ENCODE peak calls at places on chromosomes 5 and 9, in nine cellular contexts. One of them, this sample, is unnamed.

GRCh38 chr9:132427015-132427414 is 17.0 kb downstream of the CFAP77 start:
- DNase-seq in fibroblast of mammary gland: no peak
- DNase-seq in WERI-Rb-1: no peak
- DNase-seq in stimulated activated CD4-positive, alpha-beta T cell treated with anti-CD3 and anti-CD28 coated beads, Interleukin-12 subunit alpha, Interleukin-12 subunit beta, amount 100 ng/mL, for 48 hours: no peak
- DNase-seq in CMK: no peak
- DNase-seq in T-helper 1 cell: no peak
- DNase-seq in A172: no peak
- DNase-seq in NCI-H187: no peak
- DNase-seq in T-cell: no peak
- DNase-seq in this sample: no peak

GRCh38 chr9:78131969-78132687 is 100.5 kb upstream of the GNAQ start:
- DNase-seq in stimulated activated CD4-positive, alpha-beta T cell treated with anti-CD3 and anti-CD28 coated beads, Interleukin-12 subunit alpha, Interleukin-12 subunit beta, amount 100 ng/mL, for 48 hours: no peak
- DNase-seq in WERI-Rb-1: peak
- DNase-seq in fibroblast of mammary gland: peak
- DNase-seq in T-helper 1 cell: no peak
- DNase-seq in CMK: no peak
- DNase-seq in T-cell: no peak
- DNase-seq in NCI-H187: no peak
- DNase-seq in A172: peak
- DNase-seq in this sample: peak

GRCh38 chr5:133366438-133366837 is 245.9 kb downstream of the FSTL4 start:
- DNase-seq in stimulated activated CD4-positive, alpha-beta T cell treated with anti-CD3 and anti-CD28 coated beads, Interleukin-12 subunit alpha, Interleukin-12 subunit beta, amount 100 ng/mL, for 48 hours: no peak
- DNase-seq in fibroblast of mammary gland: peak
- DNase-seq in T-cell: no peak
- DNase-seq in NCI-H187: no peak
- DNase-seq in A172: no peak
- DNase-seq in WERI-Rb-1: no peak
- DNase-seq in T-helper 1 cell: no peak
- DNase-seq in CMK: no peak
- DNase-seq in this sample: peak

GRCh38 chr9:136881691-136882108 is 4.6 kb upstream of the TRAF2 start:
- DNase-seq in CMK: no peak
- DNase-seq in fibroblast of mammary gland: no peak
- DNase-seq in WERI-Rb-1: no peak
- DNase-seq in NCI-H187: no peak
- DNase-seq in stimulated activated CD4-positive, alpha-beta T cell treated with anti-CD3 and anti-CD28 coated beads, Interleukin-12 subunit alpha, Interleukin-12 subunit beta, amount 100 ng/mL, for 48 hours: peak
- DNase-seq in A172: peak
- DNase-seq in T-cell: no peak
- DNase-seq in T-helper 1 cell: peak
- DNase-seq in this sample: no peak

GRCh38 chr5:160931283-160931682 is 79.3 kb upstream of the ATP10B start:
- DNase-seq in T-helper 1 cell: no peak
- DNase-seq in CMK: no peak
- DNase-seq in A172: no peak
- DNase-seq in T-cell: no peak
- DNase-seq in WERI-Rb-1: no peak
- DNase-seq in fibroblast of mammary gland: no peak
- DNase-seq in NCI-H187: no peak
- DNase-seq in stimulated activated CD4-positive, alpha-beta T cell treated with anti-CD3 and anti-CD28 coated beads, Interleukin-12 subunit alpha, Interleukin-12 subunit beta, amount 100 ng/mL, for 48 hours: no peak
- DNase-seq in this sample: no peak

GRCh38 chr5:29460946-29461538 is 1732.4 kb upstream of the CDH6 start:
- DNase-seq in stimulated activated CD4-positive, alpha-beta T cell treated with anti-CD3 and anti-CD28 coated beads, Interleukin-12 subunit alpha, Interleukin-12 subunit beta, amount 100 ng/mL, for 48 hours: no peak
- DNase-seq in T-cell: no peak
- DNase-seq in T-helper 1 cell: no peak
- DNase-seq in NCI-H187: no peak
- DNase-seq in fibroblast of mammary gland: no peak
- DNase-seq in A172: no peak
- DNase-seq in CMK: no peak
- DNase-seq in WERI-Rb-1: no peak
- DNase-seq in this sample: no peak

GRCh38 chr5:178230879-178231735 is 1.5 kb downstream of the PHYKPL start:
- DNase-seq in fibroblast of mammary gland: peak
- DNase-seq in A172: no peak
- DNase-seq in WERI-Rb-1: no peak
- DNase-seq in T-helper 1 cell: no peak
- DNase-seq in CMK: no peak
- DNase-seq in NCI-H187: no peak
- DNase-seq in T-cell: no peak
- DNase-seq in stimulated activated CD4-positive, alpha-beta T cell treated with anti-CD3 and anti-CD28 coated beads, Interleukin-12 subunit alpha, Interleukin-12 subunit beta, amount 100 ng/mL, for 48 hours: no peak
- DNase-seq in this sample: no peak

GRCh38 chr5:55406292-55406691 is 98.5 kb downstream of the MTREX start:
- DNase-seq in fibroblast of mammary gland: no peak
- DNase-seq in NCI-H187: no peak
- DNase-seq in T-helper 1 cell: no peak
- DNase-seq in WERI-Rb-1: no peak
- DNase-seq in stimulated activated CD4-positive, alpha-beta T cell treated with anti-CD3 and anti-CD28 coated beads, Interleukin-12 subunit alpha, Interleukin-12 subunit beta, amount 100 ng/mL, for 48 hours: no peak
- DNase-seq in CMK: no peak
- DNase-seq in A172: no peak
- DNase-seq in T-cell: no peak
- DNase-seq in this sample: no peak

GRCh38 chr5:33734541-33734940 is 157.2 kb downstream of the ADAMTS12 start:
- DNase-seq in NCI-H187: no peak
- DNase-seq in T-helper 1 cell: no peak
- DNase-seq in CMK: no peak
- DNase-seq in WERI-Rb-1: no peak
- DNase-seq in stimulated activated CD4-positive, alpha-beta T cell treated with anti-CD3 and anti-CD28 coated beads, Interleukin-12 subunit alpha, Interleukin-12 subunit beta, amount 100 ng/mL, for 48 hours: no peak
- DNase-seq in A172: no peak
- DNase-seq in fibroblast of mammary gland: peak
- DNase-seq in T-cell: no peak
- DNase-seq in this sample: no peak

GRCh38 chr5:67805666-67806348 is 409.7 kb upstream of the PIK3R1 start:
- DNase-seq in T-cell: no peak
- DNase-seq in T-helper 1 cell: no peak
- DNase-seq in fibroblast of mammary gland: no peak
- DNase-seq in WERI-Rb-1: no peak
- DNase-seq in CMK: no peak
- DNase-seq in NCI-H187: peak
- DNase-seq in A172: no peak
- DNase-seq in stimulated activated CD4-positive, alpha-beta T cell treated with anti-CD3 and anti-CD28 coated beads, Interleukin-12 subunit alpha, Interleukin-12 subunit beta, amount 100 ng/mL, for 48 hours: no peak
- DNase-seq in this sample: no peak

GRCh38 chr9:91055845-91056244 is 254.2 kb downstream of the SYK start:
- DNase-seq in NCI-H187: no peak
- DNase-seq in stimulated activated CD4-positive, alpha-beta T cell treated with anti-CD3 and anti-CD28 coated beads, Interleukin-12 subunit alpha, Interleukin-12 subunit beta, amount 100 ng/mL, for 48 hours: no peak
- DNase-seq in T-helper 1 cell: no peak
- DNase-seq in CMK: no peak
- DNase-seq in WERI-Rb-1: no peak
- DNase-seq in fibroblast of mammary gland: no peak
- DNase-seq in A172: no peak
- DNase-seq in T-cell: no peak
- DNase-seq in this sample: peak

GRCh38 chr9:26833792-26834191 is 58.8 kb downstream of the CAAP1 start:
- DNase-seq in T-cell: no peak
- DNase-seq in A172: peak
- DNase-seq in fibroblast of mammary gland: no peak
- DNase-seq in CMK: no peak
- DNase-seq in WERI-Rb-1: no peak
- DNase-seq in stimulated activated CD4-positive, alpha-beta T cell treated with anti-CD3 and anti-CD28 coated beads, Interleukin-12 subunit alpha, Interleukin-12 subunit beta, amount 100 ng/mL, for 48 hours: no peak
- DNase-seq in T-helper 1 cell: no peak
- DNase-seq in NCI-H187: no peak
- DNase-seq in this sample: no peak

GRCh38 chr9:104329245-104329644 is 174.8 kb upstream of the OR13F1 start:
- DNase-seq in CMK: no peak
- DNase-seq in stimulated activated CD4-positive, alpha-beta T cell treated with anti-CD3 and anti-CD28 coated beads, Interleukin-12 subunit alpha, Interleukin-12 subunit beta, amount 100 ng/mL, for 48 hours: no peak
- DNase-seq in A172: no peak
- DNase-seq in WERI-Rb-1: no peak
- DNase-seq in T-cell: no peak
- DNase-seq in NCI-H187: no peak
- DNase-seq in T-helper 1 cell: no peak
- DNase-seq in fibroblast of mammary gland: no peak
- DNase-seq in this sample: no peak

GRCh38 chr9:16515879-16516289 is 354.6 kb downstream of the BNC2 start:
- DNase-seq in fibroblast of mammary gland: peak
- DNase-seq in T-helper 1 cell: no peak
- DNase-seq in NCI-H187: no peak
- DNase-seq in CMK: no peak
- DNase-seq in A172: peak
- DNase-seq in stimulated activated CD4-positive, alpha-beta T cell treated with anti-CD3 and anti-CD28 coated beads, Interleukin-12 subunit alpha, Interleukin-12 subunit beta, amount 100 ng/mL, for 48 hours: no peak
- DNase-seq in T-cell: no peak
- DNase-seq in WERI-Rb-1: no peak
- DNase-seq in this sample: no peak

GRCh38 chr5:86525623-86526022 is 92.1 kb upstream of the COX7C start:
- DNase-seq in NCI-H187: no peak
- DNase-seq in T-cell: no peak
- DNase-seq in stimulated activated CD4-positive, alpha-beta T cell treated with anti-CD3 and anti-CD28 coated beads, Interleukin-12 subunit alpha, Interleukin-12 subunit beta, amount 100 ng/mL, for 48 hours: no peak
- DNase-seq in fibroblast of mammary gland: no peak
- DNase-seq in T-helper 1 cell: no peak
- DNase-seq in A172: no peak
- DNase-seq in CMK: no peak
- DNase-seq in WERI-Rb-1: no peak
- DNase-seq in this sample: no peak

GRCh38 chr5:157596449-157596848 is 20.9 kb upstream of the ADAM19 start:
- DNase-seq in WERI-Rb-1: no peak
- DNase-seq in A172: no peak
- DNase-seq in fibroblast of mammary gland: peak
- DNase-seq in NCI-H187: no peak
- DNase-seq in stimulated activated CD4-positive, alpha-beta T cell treated with anti-CD3 and anti-CD28 coated beads, Interleukin-12 subunit alpha, Interleukin-12 subunit beta, amount 100 ng/mL, for 48 hours: no peak
- DNase-seq in T-cell: no peak
- DNase-seq in CMK: no peak
- DNase-seq in T-helper 1 cell: peak
- DNase-seq in this sample: no peak

GRCh38 chr9:131310833-131311554 is 21.5 kb downstream of the PLPP7 start:
- DNase-seq in fibroblast of mammary gland: no peak
- DNase-seq in NCI-H187: no peak
- DNase-seq in T-helper 1 cell: peak
- DNase-seq in CMK: no peak
- DNase-seq in A172: no peak
- DNase-seq in T-cell: peak
- DNase-seq in WERI-Rb-1: no peak
- DNase-seq in stimulated activated CD4-positive, alpha-beta T cell treated with anti-CD3 and anti-CD28 coated beads, Interleukin-12 subunit alpha, Interleukin-12 subunit beta, amount 100 ng/mL, for 48 hours: peak
- DNase-seq in this sample: no peak

GRCh38 chr5:156920042-156920860 is 42.8 kb downstream of the TIMD4 start:
- DNase-seq in T-helper 1 cell: peak
- DNase-seq in stimulated activated CD4-positive, alpha-beta T cell treated with anti-CD3 and anti-CD28 coated beads, Interleukin-12 subunit alpha, Interleukin-12 subunit beta, amount 100 ng/mL, for 48 hours: peak
- DNase-seq in fibroblast of mammary gland: no peak
- DNase-seq in CMK: no peak
- DNase-seq in T-cell: no peak
- DNase-seq in A172: peak
- DNase-seq in WERI-Rb-1: no peak
- DNase-seq in NCI-H187: no peak
- DNase-seq in this sample: no peak

GRCh38 chr9:34633851-34634550 is 3.6 kb downstream of the SIGMAR1 start:
- DNase-seq in stimulated activated CD4-positive, alpha-beta T cell treated with anti-CD3 and anti-CD28 coated beads, Interleukin-12 subunit alpha, Interleukin-12 subunit beta, amount 100 ng/mL, for 48 hours: peak
- DNase-seq in A172: peak
- DNase-seq in T-helper 1 cell: peak
- DNase-seq in NCI-H187: no peak
- DNase-seq in fibroblast of mammary gland: peak
- DNase-seq in CMK: peak
- DNase-seq in T-cell: peak
- DNase-seq in WERI-Rb-1: peak
- DNase-seq in this sample: peak

GRCh38 chr9:95204710-95205109 is 112.8 kb downstream of the FANCC start:
- DNase-seq in CMK: no peak
- DNase-seq in fibroblast of mammary gland: no peak
- DNase-seq in T-helper 1 cell: no peak
- DNase-seq in NCI-H187: no peak
- DNase-seq in WERI-Rb-1: no peak
- DNase-seq in stimulated activated CD4-positive, alpha-beta T cell treated with anti-CD3 and anti-CD28 coated beads, Interleukin-12 subunit alpha, Interleukin-12 subunit beta, amount 100 ng/mL, for 48 hours: no peak
- DNase-seq in T-cell: no peak
- DNase-seq in A172: no peak
- DNase-seq in this sample: no peak

GRCh38 chr9:107605041-107605440 is 115.5 kb upstream of the KLF4 start:
- DNase-seq in A172: no peak
- DNase-seq in T-cell: no peak
- DNase-seq in NCI-H187: no peak
- DNase-seq in stimulated activated CD4-positive, alpha-beta T cell treated with anti-CD3 and anti-CD28 coated beads, Interleukin-12 subunit alpha, Interleukin-12 subunit beta, amount 100 ng/mL, for 48 hours: no peak
- DNase-seq in fibroblast of mammary gland: no peak
- DNase-seq in WERI-Rb-1: no peak
- DNase-seq in CMK: no peak
- DNase-seq in T-helper 1 cell: no peak
- DNase-seq in this sample: no peak

GRCh38 chr5:36414869-36415282 is 113.2 kb upstream of the RANBP3L start:
- DNase-seq in A172: peak
- DNase-seq in T-helper 1 cell: no peak
- DNase-seq in stimulated activated CD4-positive, alpha-beta T cell treated with anti-CD3 and anti-CD28 coated beads, Interleukin-12 subunit alpha, Interleukin-12 subunit beta, amount 100 ng/mL, for 48 hours: no peak
- DNase-seq in T-cell: no peak
- DNase-seq in NCI-H187: no peak
- DNase-seq in WERI-Rb-1: no peak
- DNase-seq in CMK: no peak
- DNase-seq in fibroblast of mammary gland: peak
- DNase-seq in this sample: peak

GRCh38 chr9:92324451-92324850 is 699 bp downstream of the NOL8 start:
- DNase-seq in NCI-H187: no peak
- DNase-seq in CMK: no peak
- DNase-seq in T-helper 1 cell: no peak
- DNase-seq in fibroblast of mammary gland: no peak
- DNase-seq in A172: no peak
- DNase-seq in T-cell: no peak
- DNase-seq in stimulated activated CD4-positive, alpha-beta T cell treated with anti-CD3 and anti-CD28 coated beads, Interleukin-12 subunit alpha, Interleukin-12 subunit beta, amount 100 ng/mL, for 48 hours: no peak
- DNase-seq in WERI-Rb-1: no peak
- DNase-seq in this sample: no peak

GRCh38 chr5:1764606-1764960 is 35.1 kb downstream of the MRPL36 start:
- DNase-seq in stimulated activated CD4-positive, alpha-beta T cell treated with anti-CD3 and anti-CD28 coated beads, Interleukin-12 subunit alpha, Interleukin-12 subunit beta, amount 100 ng/mL, for 48 hours: no peak
- DNase-seq in T-cell: no peak
- DNase-seq in WERI-Rb-1: no peak
- DNase-seq in NCI-H187: no peak
- DNase-seq in A172: no peak
- DNase-seq in T-helper 1 cell: no peak
- DNase-seq in fibroblast of mammary gland: no peak
- DNase-seq in CMK: no peak
- DNase-seq in this sample: no peak

GRCh38 chr5:15897609-15898008 is 282.0 kb downstream of the MARCHF11 start:
- DNase-seq in NCI-H187: no peak
- DNase-seq in fibroblast of mammary gland: peak
- DNase-seq in A172: no peak
- DNase-seq in T-helper 1 cell: no peak
- DNase-seq in T-cell: no peak
- DNase-seq in stimulated activated CD4-positive, alpha-beta T cell treated with anti-CD3 and anti-CD28 coated beads, Interleukin-12 subunit alpha, Interleukin-12 subunit beta, amount 100 ng/mL, for 48 hours: no peak
- DNase-seq in CMK: no peak
- DNase-seq in WERI-Rb-1: no peak
- DNase-seq in this sample: no peak

GRCh38 chr9:131405429-131405828 is 11.5 kb downstream of the PRRC2B start:
- DNase-seq in stimulated activated CD4-positive, alpha-beta T cell treated with anti-CD3 and anti-CD28 coated beads, Interleukin-12 subunit alpha, Interleukin-12 subunit beta, amount 100 ng/mL, for 48 hours: no peak
- DNase-seq in CMK: no peak
- DNase-seq in NCI-H187: no peak
- DNase-seq in T-cell: no peak
- DNase-seq in WERI-Rb-1: no peak
- DNase-seq in fibroblast of mammary gland: peak
- DNase-seq in T-helper 1 cell: no peak
- DNase-seq in A172: peak
- DNase-seq in this sample: no peak

GRCh38 chr5:62578540-62578939 is at the start of gene LRRC70:
- DNase-seq in NCI-H187: no peak
- DNase-seq in CMK: peak
- DNase-seq in stimulated activated CD4-positive, alpha-beta T cell treated with anti-CD3 and anti-CD28 coated beads, Interleukin-12 subunit alpha, Interleukin-12 subunit beta, amount 100 ng/mL, for 48 hours: no peak
- DNase-seq in fibroblast of mammary gland: peak
- DNase-seq in WERI-Rb-1: no peak
- DNase-seq in A172: peak
- DNase-seq in T-cell: no peak
- DNase-seq in T-helper 1 cell: peak
- DNase-seq in this sample: no peak

GRCh38 chr9:98184326-98184725 is 8.1 kb downstream of the CORO2A start:
- DNase-seq in T-helper 1 cell: no peak
- DNase-seq in NCI-H187: no peak
- DNase-seq in CMK: no peak
- DNase-seq in A172: no peak
- DNase-seq in stimulated activated CD4-positive, alpha-beta T cell treated with anti-CD3 and anti-CD28 coated beads, Interleukin-12 subunit alpha, Interleukin-12 subunit beta, amount 100 ng/mL, for 48 hours: no peak
- DNase-seq in T-cell: no peak
- DNase-seq in WERI-Rb-1: no peak
- DNase-seq in fibroblast of mammary gland: no peak
- DNase-seq in this sample: no peak